ENCODE peak calls at places on chromosomes 1 and 21, in six cellular contexts. F is GM04504; U is anterior cingulate cortex; R is HFF-Myc; L is tibial nerve; B is CD4-positive, alpha-beta T cell. E is an unnamed sample.

GRCh38 chr21:34035619-34036354 is 37.6 kb upstream of the MRPS6 start:
- DNase-seq in U (no peak), F (no peak), B (no peak), L (no peak), R (no peak), E (no peak)

GRCh38 chr1:98939471-98939870 is 65.2 kb downstream of the PLPPR5 start:
- DNase-seq in B (no peak), R (no peak), L (no peak), F (no peak), U (no peak), E (no peak)

GRCh38 chr1:13700521-13701273 is 709 bp downstream of the PRDM2 start:
- DNase-seq in L (peak; percentile 44), U (no peak), F (no peak), R (peak; percentile 6), B (peak; percentile 42), E (peak; percentile 41)

GRCh38 chr1:9350011-9350907 is 57.6 kb downstream of the SPSB1 start:
- DNase-seq in R (peak; percentile 31), B (no peak), U (no peak), F (no peak), L (no peak), E (peak; percentile 51)

GRCh38 chr1:187721216-187721615 is 892.5 kb downstream of the PLA2G4A start:
- DNase-seq in U (no peak), B (no peak), F (no peak), L (no peak), R (no peak), E (no peak)

GRCh38 chr1:239387304-239388231 is 1.2 kb downstream of the CHRM3 start:
- DNase-seq in F (no peak), U (no peak), R (no peak), L (no peak), B (no peak), E (no peak)

GRCh38 chr1:227805606-227806197 is 9.8 kb upstream of the PRSS38 start:
- DNase-seq in U (no peak), L (no peak), F (peak; percentile 96), R (peak; percentile 99), B (no peak), E (no peak)

GRCh38 chr1:11822091-11822490 is 16.1 kb downstream of the CLCN6 start:
- DNase-seq in B (no peak), F (no peak), R (no peak), L (no peak), U (no peak), E (no peak)

GRCh38 chr1:244802041-244802440 is 33.4 kb upstream of the COX20 start:
- DNase-seq in U (no peak), L (no peak), F (no peak), B (no peak), R (no peak), E (no peak)

GRCh38 chr21:42533963-42534355 is 20.3 kb downstream of the SLC37A1 start:
- DNase-seq in U (no peak), F (no peak), R (no peak), B (no peak), L (no peak), E (no peak)

GRCh38 chr1:43147625-43148319 is 24.3 kb downstream of the EBNA1BP2 start:
- DNase-seq in F (peak; percentile 26), L (peak; percentile 26), B (no peak), U (no peak), R (peak; percentile 55), E (peak; percentile 63)

GRCh38 chr1:154784924-154785531 is 85.1 kb downstream of the KCNN3 start:
- DNase-seq in U (no peak), F (no peak), L (no peak), R (no peak), B (peak; percentile 30), E (no peak)

GRCh38 chr1:96362623-96363022 is 359.0 kb upstream of the PTBP2 start:
- DNase-seq in B (no peak), R (peak; percentile 96), L (no peak), U (no peak), F (peak; percentile 86), E (no peak)

GRCh38 chr1:63923302-63923701 is 149.5 kb downstream of the ROR1 start:
- DNase-seq in F (no peak), U (no peak), B (no peak), L (no peak), R (no peak), E (no peak)

GRCh38 chr1:197268012-197268411 is at the start of gene CRB1:
- DNase-seq in B (no peak), F (no peak), R (no peak), U (peak; percentile 7), L (no peak), E (no peak)

GRCh38 chr21:32455548-32455947 is 43.0 kb downstream of the EVA1C start:
- DNase-seq in F (no peak), B (no peak), L (no peak), U (no peak), R (no peak), E (no peak)

GRCh38 chr1:172727956-172728603 is 69.2 kb downstream of the FASLG start:
- DNase-seq in L (no peak), R (no peak), U (no peak), F (no peak), B (no peak), E (no peak)

GRCh38 chr1:160149235-160149634 is 2.2 kb upstream of the ATP1A4 start:
- DNase-seq in F (no peak), U (no peak), B (no peak), R (no peak), L (no peak), E (no peak)

GRCh38 chr1:154418898-154419619 is 13.9 kb downstream of the IL6R start:
- DNase-seq in U (peak; percentile 20), R (no peak), B (no peak), F (no peak), L (no peak), E (no peak)

GRCh38 chr1:15959847-15960446 is 16.0 kb downstream of the ZBTB17 start:
- DNase-seq in R (no peak), B (no peak), U (no peak), F (no peak), L (no peak), E (no peak)

GRCh38 chr1:117001254-117001927 is at the start of gene CD101:
- DNase-seq in U (no peak), F (no peak), R (no peak), L (no peak), B (no peak), E (no peak)

GRCh38 chr1:2232255-2232915 is 4.3 kb downstream of the SKI start:
- DNase-seq in B (no peak), L (no peak), U (no peak), F (no peak), R (no peak), E (no peak)

GRCh38 chr1:181317261-181317924 is 165.9 kb upstream of the CACNA1E start:
- DNase-seq in B (no peak), R (no peak), F (no peak), U (no peak), L (no peak), E (no peak)

GRCh38 chr1:194069168-194069830 is 882.9 kb upstream of the B3GALT2 start:
- DNase-seq in B (no peak), U (no peak), F (no peak), L (no peak), R (no peak), E (peak; percentile 81)

GRCh38 chr1:104648269-104648691 is 898.6 kb downstream of the AMY1C start:
- DNase-seq in F (no peak), U (no peak), R (no peak), B (no peak), L (no peak), E (no peak)

GRCh38 chr1:54163573-54163972 is 10.8 kb upstream of the CDCP2 start:
- DNase-seq in L (no peak), U (no peak), R (no peak), F (no peak), B (no peak), E (no peak)

GRCh38 chr1:248918126-248918525 is 12.1 kb downstream of the PGBD2 start:
- DNase-seq in U (no peak), R (no peak), L (no peak), B (no peak), F (no peak), E (no peak)

GRCh38 chr1:165897326-165898303 is 70.2 kb downstream of the UCK2 start:
- DNase-seq in L (no peak), U (no peak), B (no peak), F (peak; percentile 46), R (no peak), E (no peak)

GRCh38 chr1:82783025-82783424 is 982.3 kb downstream of the ADGRL2 start:
- DNase-seq in B (no peak), U (no peak), L (no peak), R (no peak), F (no peak), E (no peak)

GRCh38 chr1:211753649-211754251 is 76.8 kb downstream of the LPGAT1 start:
- DNase-seq in R (no peak), B (no peak), F (no peak), L (no peak), U (no peak), E (no peak)

GRCh38 chr1:147214842-147215539 is 10.1 kb downstream of the FMO5 start:
- DNase-seq in U (no peak), B (no peak), L (no peak), R (no peak), F (no peak), E (no peak)

GRCh38 chr21:37447288-37447936 is 80.8 kb downstream of the DYRK1A start:
- DNase-seq in F (no peak), U (no peak), B (no peak), R (no peak), L (no peak), E (no peak)

GRCh38 chr1:154167461-154167860 is 12.6 kb upstream of the NUP210L start:
- DNase-seq in R (no peak), L (no peak), F (no peak), B (no peak), U (no peak), E (no peak)

GRCh38 chr1:245235156-245235555 is 80.4 kb downstream of the KIF26B start:
- DNase-seq in R (no peak), F (no peak), B (no peak), U (no peak), L (no peak), E (no peak)

GRCh38 chr1:29047142-29047541 is 76.6 kb downstream of the TMEM200B start:
- DNase-seq in R (no peak), U (no peak), L (no peak), B (no peak), F (no peak), E (no peak)

GRCh38 chr1:54577612-54578011 is 29.6 kb downstream of the ACOT11 start:
- DNase-seq in L (peak; percentile 70), B (no peak), U (no peak), F (no peak), R (no peak), E (peak; percentile 89)

GRCh38 chr1:231808990-231809389 is 182.4 kb downstream of the DISC1 start:
- DNase-seq in U (no peak), L (no peak), F (peak; percentile 91), R (peak; percentile 54), B (no peak), E (no peak)

GRCh38 chr1:247605286-247605685 is at the start of gene OR2G3:
- DNase-seq in R (no peak), U (no peak), F (no peak), L (no peak), B (no peak), E (no peak)

GRCh38 chr1:165144757-165145397 is 211.6 kb downstream of the LMX1A start:
- DNase-seq in U (peak; percentile 3), L (peak; percentile 70), B (no peak), R (peak; percentile 39), F (peak; percentile 38), E (peak; percentile 21)

E was measured in left ventricle myocardium inferior.